ENCODE peak calls at places on chromosomes 13 and 19, in four cellular contexts. D, N, J and Y are unnamed samples.

GRCh38 chr19:18419699-18420460 is 682 bp downstream of the SSBP4 start:
- DNase-seq in D (no peak), N (peak), J (peak), Y (no peak)

GRCh38 chr13:99067160-99067985 is 89.5 kb upstream of the DOCK9 start:
- DNase-seq in D (no peak), N (no peak), J (peak), Y (no peak)

GRCh38 chr19:50427318-50427925 is 5.3 kb upstream of the MYBPC2 start:
- DNase-seq in D (no peak), N (no peak), J (no peak), Y (no peak)

GRCh38 chr13:110297011-110297410 is 9.9 kb downstream of the COL4A1 start:
- DNase-seq in D (no peak), N (no peak), J (no peak), Y (no peak)

GRCh38 chr13:93298741-93299140 is 72.1 kb downstream of the GPC6 start:
- DNase-seq in D (peak), N (no peak), J (no peak), Y (no peak)

GRCh38 chr13:48631441-48631840 is 22.3 kb upstream of the CYSLTR2 start:
- DNase-seq in D (no peak), N (no peak), J (peak), Y (no peak)

GRCh38 chr19:1210227-1210538 is 4.6 kb downstream of the STK11 start:
- DNase-seq in D (no peak), N (no peak), J (no peak), Y (no peak)

GRCh38 chr19:42282810-42283247 is 13.8 kb downstream of the CIC start:
- DNase-seq in D (no peak), N (no peak), J (no peak), Y (no peak)

GRCh38 chr19:2021453-2022140 is 6.1 kb upstream of the BTBD2 start:
- DNase-seq in D (no peak), N (no peak), J (no peak), Y (no peak)

GRCh38 chr13:36750046-36750445 is 69.0 kb upstream of the RFXAP start:
- DNase-seq in D (no peak), N (no peak), J (no peak), Y (no peak)

GRCh38 chr19:15479391-15480345 is at the start of gene PGLYRP2:
- DNase-seq in D (no peak), N (peak), J (no peak), Y (no peak)

GRCh38 chr13:40776681-40777165 is 5.7 kb upstream of the MRPS31 start:
- DNase-seq in D (no peak), N (no peak), J (peak), Y (no peak)

GRCh38 chr19:48310227-48310626 is 15.1 kb upstream of the EMP3 start:
- DNase-seq in D (no peak), N (no peak), J (no peak), Y (no peak)

GRCh38 chr13:51614350-51614786 is 30.1 kb downstream of the WDFY2 start:
- DNase-seq in D (no peak), N (no peak), J (no peak), Y (no peak)

GRCh38 chr13:54449922-54450321 is 1421.3 kb downstream of the OLFM4 start:
- DNase-seq in D (no peak), N (no peak), J (no peak), Y (no peak)

GRCh38 chr19:18340237-18340989 is at the start of gene PGPEP1:
- DNase-seq in D (no peak), N (peak), J (peak), Y (no peak)

GRCh38 chr13:108276060-108276459 is 6.5 kb downstream of the TNFSF13B start:
- DNase-seq in D (no peak), N (no peak), J (peak), Y (no peak)

GRCh38 chr13:35164324-35164932 is 222.4 kb downstream of the NBEA start:
- DNase-seq in D (no peak), N (no peak), J (peak), Y (no peak)

GRCh38 chr13:60562081-60562764 is 165.2 kb downstream of the TDRD3 start:
- DNase-seq in D (no peak), N (no peak), J (no peak), Y (no peak)

GRCh38 chr13:82062772-82063171 is 1721.8 kb upstream of the SPRY2 start:
- DNase-seq in D (peak), N (no peak), J (peak), Y (no peak)

GRCh38 chr13:113066746-113067145 is 38.8 kb upstream of the F7 start:
- DNase-seq in D (no peak), N (no peak), J (no peak), Y (no peak)

DNA sequence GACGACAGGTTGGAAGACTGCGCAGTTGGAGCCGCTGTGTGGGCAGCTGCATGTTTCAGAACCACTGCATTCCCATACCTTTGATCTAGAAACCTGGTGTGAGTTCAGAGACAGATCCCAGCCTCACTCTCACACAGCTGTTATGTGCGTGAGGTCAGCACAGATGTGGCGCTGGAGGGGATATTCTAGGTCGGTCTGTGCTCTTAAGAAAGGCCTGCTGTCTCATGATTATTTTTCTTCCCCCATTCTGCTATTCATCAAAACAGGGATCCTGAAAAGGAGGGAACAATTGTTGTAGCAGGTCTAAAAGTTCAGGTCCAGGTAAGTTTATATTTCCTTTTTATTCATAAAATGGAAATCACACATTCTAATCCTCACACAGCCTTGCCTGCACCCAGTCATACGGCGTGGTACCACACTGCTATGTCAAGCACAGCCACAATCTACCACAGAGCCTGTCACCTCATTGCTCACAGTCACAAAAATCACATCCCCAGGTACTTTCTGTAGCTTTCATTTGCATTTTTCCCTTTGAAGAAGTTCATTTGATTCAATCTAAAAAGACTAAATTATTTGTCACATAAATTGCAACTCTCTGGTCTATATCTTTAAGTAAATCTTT is 846 bp downstream of the ZNF546 start:
- DNase-seq in D (no peak), N (no peak), J (peak), Y (no peak)
- H3K4me3 ChIP-seq in D (peak), N (peak), J (peak), Y (peak)

GRCh38 chr19:35143818-35144217 is 763 bp downstream of the FXYD7 start:
- DNase-seq in D (no peak), N (no peak), J (no peak), Y (no peak)

GRCh38 chr19:35144259-35144599 is 1.2 kb downstream of the FXYD7 start:
- DNase-seq in D (no peak), N (no peak), J (no peak), Y (no peak)

GRCh38 chr19:35141627-35142401 is 1.2 kb upstream of the FXYD7 start:
- DNase-seq in D (no peak), N (no peak), J (no peak), Y (no peak)

GRCh38 chr19:35143231-35143715 is at the start of gene FXYD7:
- DNase-seq in D (no peak), N (no peak), J (no peak), Y (no peak)

GRCh38 chr19:35142531-35143230 is 374 bp upstream of the FXYD7 start:
- DNase-seq in D (no peak), N (no peak), J (peak), Y (no peak)
- H3K4me3 ChIP-seq in D (peak), N (peak), J (no peak), Y (no peak)

GRCh38 chr19:4345656-4346383 is 2.5 kb downstream of the MPND start:
- DNase-seq in D (no peak), N (no peak), J (no peak), Y (no peak)

GRCh38 chr19:4343056-4343844 is at the start of gene MPND:
- DNase-seq in D (peak), N (peak), J (peak), Y (peak)

GRCh38 chr19:4338441-4339350 is at the start of gene STAP2:
- DNase-seq in D (no peak), N (peak), J (no peak), Y (no peak)

GRCh38 chr19:4343845-4344713 is 717 bp downstream of the MPND start:
- DNase-seq in D (no peak), N (no peak), J (peak), Y (no peak)

DNA sequence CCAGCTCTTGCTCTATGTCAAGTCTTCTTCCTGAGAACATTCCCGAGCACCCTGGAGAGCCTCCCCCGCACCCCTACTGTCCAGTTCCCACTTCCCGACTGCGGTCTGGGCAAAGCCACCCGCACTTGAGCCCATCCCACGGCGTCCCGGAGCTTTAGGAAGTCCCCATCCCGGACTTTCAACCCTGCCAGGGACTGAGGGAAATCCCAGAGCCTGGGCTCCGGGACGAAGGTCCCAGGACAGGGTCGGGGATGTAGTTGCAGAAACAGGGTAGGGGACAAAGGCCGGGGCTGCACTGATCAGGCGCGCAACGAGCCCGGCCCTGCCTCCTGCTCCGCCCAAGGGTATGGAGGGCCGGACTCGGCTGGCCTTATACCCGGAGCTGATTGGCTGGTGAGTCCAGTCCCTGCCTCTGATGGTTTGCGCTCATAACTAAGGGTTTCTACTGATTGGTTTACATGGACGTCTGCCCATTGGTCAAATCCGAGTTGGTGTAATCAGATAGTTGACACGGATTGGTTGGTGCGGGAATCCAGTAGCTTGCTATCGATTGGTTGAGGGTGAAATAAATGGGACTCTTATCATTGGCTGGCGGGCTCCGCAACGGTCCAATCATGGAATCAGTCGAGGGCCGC is 824 bp upstream of the MPND start:
- DNase-seq in D (peak), N (peak), J (peak), Y (peak)
- H3K4me3 ChIP-seq in D (peak), N (peak), J (peak), Y (peak)

DNA sequence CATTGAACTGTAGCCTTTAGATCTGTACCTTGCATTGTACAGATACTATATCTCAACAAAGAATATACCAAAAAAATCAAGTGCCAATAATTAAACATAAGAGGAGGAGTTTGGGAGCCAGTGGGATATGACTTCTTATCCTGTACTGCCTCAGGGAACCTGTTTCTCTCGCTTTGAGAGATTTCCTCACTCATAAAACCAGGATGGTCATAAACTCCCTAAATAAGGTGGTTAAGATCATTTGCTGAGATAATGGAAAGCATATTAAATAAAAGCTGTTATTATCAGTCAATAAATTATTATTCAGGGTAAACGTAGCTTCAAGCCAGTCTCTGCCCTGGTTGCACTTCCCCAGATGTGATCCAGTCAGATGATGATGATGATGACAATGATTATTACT is 17.0 kb downstream of the OPA3 start:
- DNase-seq in D (no peak), N (no peak), J (no peak), Y (no peak)
- H3K4me3 ChIP-seq in D (no peak), N (no peak), J (no peak), Y (no peak)

DNA sequence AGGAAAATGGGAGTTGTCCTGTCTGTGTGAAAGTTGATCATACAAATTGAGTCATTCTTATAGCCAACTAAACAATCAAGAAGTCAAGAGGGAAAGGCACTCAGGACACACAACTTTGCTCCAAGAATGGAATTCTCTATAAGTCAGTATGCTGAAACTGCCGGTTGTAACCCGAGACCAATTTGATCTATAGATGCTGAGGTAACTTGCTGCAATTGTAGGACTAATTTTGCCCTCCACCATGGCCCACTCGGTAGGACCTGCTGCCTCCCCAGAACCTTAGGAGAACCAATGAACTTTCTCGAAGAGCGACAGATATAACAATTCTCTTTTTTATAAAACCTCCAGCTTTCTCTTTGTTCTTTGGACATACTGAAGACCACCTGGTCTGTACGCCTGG is 157.0 kb downstream of the RNF17 start:
- DNase-seq in D (no peak), N (no peak), J (no peak), Y (no peak)
- H3K4me3 ChIP-seq in D (no peak), N (no peak), J (no peak), Y (no peak)

DNA sequence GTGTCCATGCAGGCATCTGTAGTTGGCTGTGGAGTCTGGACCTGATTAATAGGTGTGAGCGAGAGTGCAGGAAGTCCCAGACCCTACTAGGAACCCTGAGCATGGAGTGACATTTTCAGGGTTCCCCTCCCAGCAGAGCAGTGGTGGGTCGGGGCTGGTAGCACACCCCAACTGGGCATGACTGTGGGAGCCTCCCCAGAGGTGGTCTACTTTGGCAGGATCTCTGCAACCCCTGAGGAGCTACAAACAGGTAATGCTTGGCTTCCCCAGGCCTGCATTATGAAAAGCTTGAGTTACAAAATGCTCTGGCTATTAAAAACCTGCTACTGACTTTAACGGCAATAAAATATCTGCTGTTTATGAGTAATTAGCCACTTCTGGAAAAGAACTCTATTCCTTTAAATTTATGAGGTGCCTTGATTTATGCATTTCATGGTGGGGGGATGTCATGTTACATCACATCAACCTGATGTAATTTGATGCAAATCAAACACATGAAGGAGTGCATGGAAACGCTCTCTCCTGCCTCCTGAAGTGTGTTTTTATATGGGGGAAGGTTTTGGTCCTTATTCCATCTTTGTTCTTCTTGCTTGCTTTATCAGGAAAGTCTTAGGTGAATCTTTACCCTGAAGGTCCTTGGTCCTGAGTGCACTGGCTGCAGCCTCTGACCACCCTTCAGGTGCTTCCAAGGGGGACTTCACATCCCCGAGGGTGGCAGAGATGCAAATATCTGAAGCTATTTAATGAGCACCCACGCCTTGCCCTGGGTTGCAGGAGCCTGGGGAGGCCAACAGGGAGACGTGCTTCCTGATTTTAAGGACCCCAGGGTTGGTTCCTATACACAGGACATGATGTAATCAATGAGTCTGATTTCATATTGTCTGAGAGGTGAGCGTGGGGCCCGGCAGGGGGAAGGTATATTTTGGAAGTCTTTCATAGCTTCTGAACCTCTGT is 54.0 kb downstream of the ZNF536 start:
- DNase-seq in D (no peak), N (no peak), J (no peak), Y (no peak)
- H3K4me3 ChIP-seq in D (no peak), N (no peak), J (no peak), Y (no peak)